ENCODE peak calls at places on chromosomes 5 and 9, in ten cellular contexts. One of them, this sample, is unnamed.
A peak's percentile ranks its signal among the peaks of the same experiment; 100 is the strongest.

GRCh38 chr9:18972675-18973074 is 60.3 kb downstream of the SAXO1 start:
- DNase-seq in NCI-H1436: no peak
- DNase-seq in A549: no peak
- DNase-seq in left cardiac atrium: no peak
- DNase-seq in NCI-H510A treated with DMSO at 0.1 percent for 48 hours: no peak
- DNase-seq in ureter: no peak
- DNase-seq in B cell: no peak
- DNase-seq in effector CD4-positive, alpha-beta T cell: no peak
- DNase-seq in activated CD8-positive, alpha-beta memory T cell treated with anti-CD3 and anti-CD28 coated beads, Interleukin-2, amount 50 U/mL, for 4 hours: no peak
- DNase-seq in glomerular endothelial cell: no peak
- DNase-seq in this sample: no peak

GRCh38 chr5:171569065-171569712 is 149.7 kb downstream of the FGF18 start:
- DNase-seq in NCI-H1436: no peak
- DNase-seq in A549: no peak
- DNase-seq in left cardiac atrium: no peak
- DNase-seq in NCI-H510A treated with DMSO at 0.1 percent for 48 hours: no peak
- DNase-seq in ureter: no peak
- DNase-seq in B cell: no peak
- DNase-seq in effector CD4-positive, alpha-beta T cell: no peak
- DNase-seq in activated CD8-positive, alpha-beta memory T cell treated with anti-CD3 and anti-CD28 coated beads, Interleukin-2, amount 50 U/mL, for 4 hours: no peak
- DNase-seq in glomerular endothelial cell: no peak
- DNase-seq in this sample: no peak

GRCh38 chr5:31559942-31560341 is 27.8 kb downstream of the C5orf22 start:
- DNase-seq in NCI-H1436: no peak
- DNase-seq in A549: no peak
- DNase-seq in left cardiac atrium: no peak
- DNase-seq in NCI-H510A treated with DMSO at 0.1 percent for 48 hours: no peak
- DNase-seq in ureter: no peak
- DNase-seq in B cell: no peak
- DNase-seq in effector CD4-positive, alpha-beta T cell: no peak
- DNase-seq in activated CD8-positive, alpha-beta memory T cell treated with anti-CD3 and anti-CD28 coated beads, Interleukin-2, amount 50 U/mL, for 4 hours: no peak
- DNase-seq in glomerular endothelial cell: no peak
- DNase-seq in this sample: no peak

GRCh38 chr9:126666155-126666803 is 52.6 kb downstream of the LMX1B start:
- DNase-seq in NCI-H1436: no peak
- DNase-seq in A549: no peak
- DNase-seq in left cardiac atrium: no peak
- DNase-seq in NCI-H510A treated with DMSO at 0.1 percent for 48 hours: no peak
- DNase-seq in ureter: no peak
- DNase-seq in B cell: peak; percentile 37
- DNase-seq in effector CD4-positive, alpha-beta T cell: no peak
- DNase-seq in activated CD8-positive, alpha-beta memory T cell treated with anti-CD3 and anti-CD28 coated beads, Interleukin-2, amount 50 U/mL, for 4 hours: no peak
- DNase-seq in glomerular endothelial cell: no peak
- DNase-seq in this sample: no peak

GRCh38 chr5:124634228-124634819 is 112.1 kb downstream of the ZNF608 start:
- DNase-seq in NCI-H1436: no peak
- DNase-seq in A549: no peak
- DNase-seq in left cardiac atrium: no peak
- DNase-seq in NCI-H510A treated with DMSO at 0.1 percent for 48 hours: no peak
- DNase-seq in ureter: no peak
- DNase-seq in B cell: no peak
- DNase-seq in effector CD4-positive, alpha-beta T cell: no peak
- DNase-seq in activated CD8-positive, alpha-beta memory T cell treated with anti-CD3 and anti-CD28 coated beads, Interleukin-2, amount 50 U/mL, for 4 hours: no peak
- DNase-seq in glomerular endothelial cell: no peak
- DNase-seq in this sample: no peak

GRCh38 chr5:85893996-85894395 is 723.7 kb upstream of the COX7C start:
- DNase-seq in NCI-H1436: no peak
- DNase-seq in A549: no peak
- DNase-seq in left cardiac atrium: no peak
- DNase-seq in NCI-H510A treated with DMSO at 0.1 percent for 48 hours: no peak
- DNase-seq in ureter: no peak
- DNase-seq in B cell: no peak
- DNase-seq in effector CD4-positive, alpha-beta T cell: no peak
- DNase-seq in activated CD8-positive, alpha-beta memory T cell treated with anti-CD3 and anti-CD28 coated beads, Interleukin-2, amount 50 U/mL, for 4 hours: no peak
- DNase-seq in glomerular endothelial cell: no peak
- DNase-seq in this sample: no peak

GRCh38 chr5:65834306-65834705 is 92.1 kb upstream of the ERBIN start:
- DNase-seq in NCI-H1436: no peak
- DNase-seq in A549: no peak
- DNase-seq in left cardiac atrium: no peak
- DNase-seq in NCI-H510A treated with DMSO at 0.1 percent for 48 hours: no peak
- DNase-seq in ureter: no peak
- DNase-seq in B cell: no peak
- DNase-seq in effector CD4-positive, alpha-beta T cell: no peak
- DNase-seq in activated CD8-positive, alpha-beta memory T cell treated with anti-CD3 and anti-CD28 coated beads, Interleukin-2, amount 50 U/mL, for 4 hours: no peak
- DNase-seq in glomerular endothelial cell: no peak
- DNase-seq in this sample: no peak

GRCh38 chr5:89342106-89342876 is 459.3 kb upstream of the MEF2C start:
- DNase-seq in NCI-H1436: no peak
- DNase-seq in A549: no peak
- DNase-seq in left cardiac atrium: no peak
- DNase-seq in NCI-H510A treated with DMSO at 0.1 percent for 48 hours: peak; percentile 21
- DNase-seq in ureter: no peak
- DNase-seq in B cell: peak; percentile 23
- DNase-seq in effector CD4-positive, alpha-beta T cell: no peak
- DNase-seq in activated CD8-positive, alpha-beta memory T cell treated with anti-CD3 and anti-CD28 coated beads, Interleukin-2, amount 50 U/mL, for 4 hours: no peak
- DNase-seq in glomerular endothelial cell: no peak
- DNase-seq in this sample: no peak

GRCh38 chr5:33180900-33181299 is 259.9 kb upstream of the TARS1 start:
- DNase-seq in NCI-H1436: no peak
- DNase-seq in A549: peak; percentile 3
- DNase-seq in left cardiac atrium: no peak
- DNase-seq in NCI-H510A treated with DMSO at 0.1 percent for 48 hours: no peak
- DNase-seq in ureter: no peak
- DNase-seq in B cell: no peak
- DNase-seq in effector CD4-positive, alpha-beta T cell: no peak
- DNase-seq in activated CD8-positive, alpha-beta memory T cell treated with anti-CD3 and anti-CD28 coated beads, Interleukin-2, amount 50 U/mL, for 4 hours: no peak
- DNase-seq in glomerular endothelial cell: no peak
- DNase-seq in this sample: no peak

GRCh38 chr9:5557606-5558587 is 47.6 kb downstream of the PDCD1LG2 start:
- DNase-seq in NCI-H1436: no peak
- DNase-seq in A549: no peak
- DNase-seq in left cardiac atrium: peak; percentile 23
- DNase-seq in NCI-H510A treated with DMSO at 0.1 percent for 48 hours: no peak
- DNase-seq in ureter: peak; percentile 59
- DNase-seq in B cell: peak; percentile 67
- DNase-seq in effector CD4-positive, alpha-beta T cell: peak; percentile 26
- DNase-seq in activated CD8-positive, alpha-beta memory T cell treated with anti-CD3 and anti-CD28 coated beads, Interleukin-2, amount 50 U/mL, for 4 hours: peak; percentile 39
- DNase-seq in glomerular endothelial cell: no peak
- DNase-seq in this sample: peak; percentile 39

GRCh38 chr5:132070460-132071337 is 2.9 kb upstream of the CSF2 start:
- DNase-seq in NCI-H1436: no peak
- DNase-seq in A549: no peak
- DNase-seq in left cardiac atrium: no peak
- DNase-seq in NCI-H510A treated with DMSO at 0.1 percent for 48 hours: no peak
- DNase-seq in ureter: no peak
- DNase-seq in B cell: no peak
- DNase-seq in effector CD4-positive, alpha-beta T cell: no peak
- DNase-seq in activated CD8-positive, alpha-beta memory T cell treated with anti-CD3 and anti-CD28 coated beads, Interleukin-2, amount 50 U/mL, for 4 hours: peak; percentile 35
- DNase-seq in glomerular endothelial cell: no peak
- DNase-seq in this sample: no peak

GRCh38 chr5:65923339-65923738 is 3.0 kb upstream of the ERBIN start:
- DNase-seq in NCI-H1436: no peak
- DNase-seq in A549: no peak
- DNase-seq in left cardiac atrium: no peak
- DNase-seq in NCI-H510A treated with DMSO at 0.1 percent for 48 hours: no peak
- DNase-seq in ureter: no peak
- DNase-seq in B cell: no peak
- DNase-seq in effector CD4-positive, alpha-beta T cell: no peak
- DNase-seq in activated CD8-positive, alpha-beta memory T cell treated with anti-CD3 and anti-CD28 coated beads, Interleukin-2, amount 50 U/mL, for 4 hours: no peak
- DNase-seq in glomerular endothelial cell: no peak
- DNase-seq in this sample: no peak

GRCh38 chr5:1502046-1502736 is 21.6 kb downstream of the LPCAT1 start:
- DNase-seq in NCI-H1436: no peak
- DNase-seq in A549: no peak
- DNase-seq in left cardiac atrium: peak; percentile 61
- DNase-seq in NCI-H510A treated with DMSO at 0.1 percent for 48 hours: no peak
- DNase-seq in ureter: no peak
- DNase-seq in B cell: peak; percentile 86
- DNase-seq in effector CD4-positive, alpha-beta T cell: no peak
- DNase-seq in activated CD8-positive, alpha-beta memory T cell treated with anti-CD3 and anti-CD28 coated beads, Interleukin-2, amount 50 U/mL, for 4 hours: no peak
- DNase-seq in glomerular endothelial cell: no peak
- DNase-seq in this sample: peak; percentile 37

GRCh38 chr5:141958113-141958512 is at the start of gene PCDH12:
- DNase-seq in NCI-H1436: no peak
- DNase-seq in A549: no peak
- DNase-seq in left cardiac atrium: peak; percentile 71
- DNase-seq in NCI-H510A treated with DMSO at 0.1 percent for 48 hours: peak; percentile 39
- DNase-seq in ureter: no peak
- DNase-seq in B cell: no peak
- DNase-seq in effector CD4-positive, alpha-beta T cell: no peak
- DNase-seq in activated CD8-positive, alpha-beta memory T cell treated with anti-CD3 and anti-CD28 coated beads, Interleukin-2, amount 50 U/mL, for 4 hours: no peak
- DNase-seq in glomerular endothelial cell: peak; percentile 66
- DNase-seq in this sample: no peak

GRCh38 chr5:171984748-171985419 is 21.6 kb downstream of the FBXW11 start:
- DNase-seq in NCI-H1436: no peak
- DNase-seq in A549: no peak
- DNase-seq in left cardiac atrium: no peak
- DNase-seq in NCI-H510A treated with DMSO at 0.1 percent for 48 hours: no peak
- DNase-seq in ureter: no peak
- DNase-seq in B cell: no peak
- DNase-seq in effector CD4-positive, alpha-beta T cell: no peak
- DNase-seq in activated CD8-positive, alpha-beta memory T cell treated with anti-CD3 and anti-CD28 coated beads, Interleukin-2, amount 50 U/mL, for 4 hours: no peak
- DNase-seq in glomerular endothelial cell: no peak
- DNase-seq in this sample: no peak

GRCh38 chr9:131012023-131012334 is 3.0 kb downstream of the LAMC3 start:
- DNase-seq in NCI-H1436: no peak
- DNase-seq in A549: no peak
- DNase-seq in left cardiac atrium: no peak
- DNase-seq in NCI-H510A treated with DMSO at 0.1 percent for 48 hours: no peak
- DNase-seq in ureter: no peak
- DNase-seq in B cell: no peak
- DNase-seq in effector CD4-positive, alpha-beta T cell: no peak
- DNase-seq in activated CD8-positive, alpha-beta memory T cell treated with anti-CD3 and anti-CD28 coated beads, Interleukin-2, amount 50 U/mL, for 4 hours: no peak
- DNase-seq in glomerular endothelial cell: no peak
- DNase-seq in this sample: no peak

GRCh38 chr5:28369418-28369817 is 1331.0 kb upstream of the CDH9 start:
- DNase-seq in NCI-H1436: no peak
- DNase-seq in A549: no peak
- DNase-seq in left cardiac atrium: no peak
- DNase-seq in NCI-H510A treated with DMSO at 0.1 percent for 48 hours: no peak
- DNase-seq in ureter: no peak
- DNase-seq in B cell: no peak
- DNase-seq in effector CD4-positive, alpha-beta T cell: no peak
- DNase-seq in activated CD8-positive, alpha-beta memory T cell treated with anti-CD3 and anti-CD28 coated beads, Interleukin-2, amount 50 U/mL, for 4 hours: no peak
- DNase-seq in glomerular endothelial cell: no peak
- DNase-seq in this sample: no peak

GRCh38 chr5:65137631-65138030 is 344.1 kb downstream of the ADAMTS6 start:
- DNase-seq in NCI-H1436: no peak
- DNase-seq in A549: no peak
- DNase-seq in left cardiac atrium: no peak
- DNase-seq in NCI-H510A treated with DMSO at 0.1 percent for 48 hours: no peak
- DNase-seq in ureter: no peak
- DNase-seq in B cell: no peak
- DNase-seq in effector CD4-positive, alpha-beta T cell: no peak
- DNase-seq in activated CD8-positive, alpha-beta memory T cell treated with anti-CD3 and anti-CD28 coated beads, Interleukin-2, amount 50 U/mL, for 4 hours: no peak
- DNase-seq in glomerular endothelial cell: peak; percentile 41
- DNase-seq in this sample: no peak

GRCh38 chr5:68010740-68011139 is 204.8 kb upstream of the PIK3R1 start:
- DNase-seq in NCI-H1436: no peak
- DNase-seq in A549: no peak
- DNase-seq in left cardiac atrium: no peak
- DNase-seq in NCI-H510A treated with DMSO at 0.1 percent for 48 hours: no peak
- DNase-seq in ureter: no peak
- DNase-seq in B cell: no peak
- DNase-seq in effector CD4-positive, alpha-beta T cell: no peak
- DNase-seq in activated CD8-positive, alpha-beta memory T cell treated with anti-CD3 and anti-CD28 coated beads, Interleukin-2, amount 50 U/mL, for 4 hours: no peak
- DNase-seq in glomerular endothelial cell: no peak
- DNase-seq in this sample: no peak

GRCh38 chr5:100550531-100551036 is 15.4 kb downstream of the FAM174A start:
- DNase-seq in NCI-H1436: no peak
- DNase-seq in A549: no peak
- DNase-seq in left cardiac atrium: no peak
- DNase-seq in NCI-H510A treated with DMSO at 0.1 percent for 48 hours: no peak
- DNase-seq in ureter: no peak
- DNase-seq in B cell: no peak
- DNase-seq in effector CD4-positive, alpha-beta T cell: no peak
- DNase-seq in activated CD8-positive, alpha-beta memory T cell treated with anti-CD3 and anti-CD28 coated beads, Interleukin-2, amount 50 U/mL, for 4 hours: no peak
- DNase-seq in glomerular endothelial cell: no peak
- DNase-seq in this sample: no peak

GRCh38 chr5:82862247-82862646 is 214.9 kb downstream of the TMEM167A start:
- DNase-seq in NCI-H1436: no peak
- DNase-seq in A549: no peak
- DNase-seq in left cardiac atrium: no peak
- DNase-seq in NCI-H510A treated with DMSO at 0.1 percent for 48 hours: no peak
- DNase-seq in ureter: no peak
- DNase-seq in B cell: no peak
- DNase-seq in effector CD4-positive, alpha-beta T cell: no peak
- DNase-seq in activated CD8-positive, alpha-beta memory T cell treated with anti-CD3 and anti-CD28 coated beads, Interleukin-2, amount 50 U/mL, for 4 hours: no peak
- DNase-seq in glomerular endothelial cell: no peak
- DNase-seq in this sample: no peak

GRCh38 chr9:87497604-87498045 is at the start of gene DAPK1:
- DNase-seq in NCI-H1436: no peak
- DNase-seq in A549: peak; percentile 83
- DNase-seq in left cardiac atrium: peak; percentile 67
- DNase-seq in NCI-H510A treated with DMSO at 0.1 percent for 48 hours: peak; percentile 32
- DNase-seq in ureter: peak; percentile 61
- DNase-seq in B cell: no peak
- DNase-seq in effector CD4-positive, alpha-beta T cell: no peak
- DNase-seq in activated CD8-positive, alpha-beta memory T cell treated with anti-CD3 and anti-CD28 coated beads, Interleukin-2, amount 50 U/mL, for 4 hours: no peak
- DNase-seq in glomerular endothelial cell: no peak
- DNase-seq in this sample: no peak

GRCh38 chr9:38682713-38683112 is 37.2 kb downstream of the FAM240B start:
- DNase-seq in NCI-H1436: no peak
- DNase-seq in A549: peak; percentile 73
- DNase-seq in left cardiac atrium: no peak
- DNase-seq in NCI-H510A treated with DMSO at 0.1 percent for 48 hours: no peak
- DNase-seq in ureter: no peak
- DNase-seq in B cell: no peak
- DNase-seq in effector CD4-positive, alpha-beta T cell: no peak
- DNase-seq in activated CD8-positive, alpha-beta memory T cell treated with anti-CD3 and anti-CD28 coated beads, Interleukin-2, amount 50 U/mL, for 4 hours: no peak
- DNase-seq in glomerular endothelial cell: peak; percentile 66
- DNase-seq in this sample: no peak

GRCh38 chr5:139492700-139493192 is 10.2 kb upstream of the STING1 start:
- DNase-seq in NCI-H1436: no peak
- DNase-seq in A549: no peak
- DNase-seq in left cardiac atrium: no peak
- DNase-seq in NCI-H510A treated with DMSO at 0.1 percent for 48 hours: no peak
- DNase-seq in ureter: no peak
- DNase-seq in B cell: no peak
- DNase-seq in effector CD4-positive, alpha-beta T cell: no peak
- DNase-seq in activated CD8-positive, alpha-beta memory T cell treated with anti-CD3 and anti-CD28 coated beads, Interleukin-2, amount 50 U/mL, for 4 hours: no peak
- DNase-seq in glomerular endothelial cell: no peak
- DNase-seq in this sample: no peak

GRCh38 chr9:13718086-13718485 is 438.6 kb upstream of the MPDZ start:
- DNase-seq in NCI-H1436: no peak
- DNase-seq in A549: no peak
- DNase-seq in left cardiac atrium: no peak
- DNase-seq in NCI-H510A treated with DMSO at 0.1 percent for 48 hours: no peak
- DNase-seq in ureter: no peak
- DNase-seq in B cell: no peak
- DNase-seq in effector CD4-positive, alpha-beta T cell: no peak
- DNase-seq in activated CD8-positive, alpha-beta memory T cell treated with anti-CD3 and anti-CD28 coated beads, Interleukin-2, amount 50 U/mL, for 4 hours: no peak
- DNase-seq in glomerular endothelial cell: no peak
- DNase-seq in this sample: no peak

GRCh38 chr5:10248378-10249260 is 1.1 kb downstream of the ATPSCKMT start:
- DNase-seq in NCI-H1436: no peak
- DNase-seq in A549: no peak
- DNase-seq in left cardiac atrium: no peak
- DNase-seq in NCI-H510A treated with DMSO at 0.1 percent for 48 hours: peak; percentile 40
- DNase-seq in ureter: no peak
- DNase-seq in B cell: peak; percentile 10
- DNase-seq in effector CD4-positive, alpha-beta T cell: no peak
- DNase-seq in activated CD8-positive, alpha-beta memory T cell treated with anti-CD3 and anti-CD28 coated beads, Interleukin-2, amount 50 U/mL, for 4 hours: no peak
- DNase-seq in glomerular endothelial cell: no peak
- DNase-seq in this sample: no peak

GRCh38 chr5:119393746-119394145 is 37.9 kb downstream of the TNFAIP8 start:
- DNase-seq in NCI-H1436: no peak
- DNase-seq in A549: no peak
- DNase-seq in left cardiac atrium: no peak
- DNase-seq in NCI-H510A treated with DMSO at 0.1 percent for 48 hours: no peak
- DNase-seq in ureter: no peak
- DNase-seq in B cell: no peak
- DNase-seq in effector CD4-positive, alpha-beta T cell: no peak
- DNase-seq in activated CD8-positive, alpha-beta memory T cell treated with anti-CD3 and anti-CD28 coated beads, Interleukin-2, amount 50 U/mL, for 4 hours: no peak
- DNase-seq in glomerular endothelial cell: no peak
- DNase-seq in this sample: no peak

GRCh38 chr5:7678057-7678456 is 172.9 kb downstream of the CFAP90 start:
- DNase-seq in NCI-H1436: no peak
- DNase-seq in A549: no peak
- DNase-seq in left cardiac atrium: no peak
- DNase-seq in NCI-H510A treated with DMSO at 0.1 percent for 48 hours: peak; percentile 14
- DNase-seq in ureter: no peak
- DNase-seq in B cell: no peak
- DNase-seq in effector CD4-positive, alpha-beta T cell: no peak
- DNase-seq in activated CD8-positive, alpha-beta memory T cell treated with anti-CD3 and anti-CD28 coated beads, Interleukin-2, amount 50 U/mL, for 4 hours: no peak
- DNase-seq in glomerular endothelial cell: no peak
- DNase-seq in this sample: no peak

This sample was measured in T follicular helper cell.